ENCODE peak calls at places on chromosome 20, in nine cellular contexts. C, B, A, Z, K, V, I, W and U are unnamed samples.

GRCh38 chr20:21681219-21681931 is 24.1 kb upstream of the PAX1 start:
- DNase-seq in A (no peak), V (no peak), K (no peak), B (no peak), Z (no peak), I (no peak), W (no peak), C (no peak), U (no peak)

GRCh38 chr20:14879020-14879697 is 541.7 kb upstream of the FLRT3 start:
- DNase-seq in W (no peak), Z (peak), K (no peak), C (no peak), V (no peak), B (peak), I (no peak), A (no peak), U (no peak)

GRCh38 chr20:12965880-12966270 is 42.9 kb upstream of the SPTLC3 start:
- DNase-seq in I (no peak), V (no peak), W (no peak), A (no peak), Z (no peak), C (no peak), B (no peak), K (no peak), U (no peak)

GRCh38 chr20:3814928-3815495 is 5.3 kb upstream of the AP5S1 start:
- DNase-seq in Z (no peak), C (no peak), W (no peak), K (no peak), I (no peak), B (no peak), V (no peak), A (no peak), U (no peak)

GRCh38 chr20:11379257-11380011 is 538.3 kb upstream of the BTBD3 start:
- DNase-seq in V (no peak), I (no peak), W (no peak), B (peak), A (no peak), Z (peak), K (no peak), C (no peak), U (no peak)

GRCh38 chr20:4153251-4153650 is 137.9 kb upstream of the RNF24 start:
- DNase-seq in B (no peak), K (no peak), I (peak), C (no peak), Z (no peak), V (no peak), A (no peak), W (no peak), U (no peak)

GRCh38 chr20:16350465-16350864 is 222.8 kb downstream of the KIF16B start:
- DNase-seq in I (no peak), W (no peak), V (no peak), B (no peak), Z (peak), C (no peak), A (no peak), K (no peak), U (no peak)

GRCh38 chr20:2133318-2134183 is 31.9 kb downstream of the STK35 start:
- DNase-seq in V (no peak), A (no peak), W (no peak), Z (peak), C (peak), B (peak), I (no peak), K (no peak), U (no peak)

GRCh38 chr20:3041818-3042504 is 1.5 kb upstream of the GNRH2 start:
- DNase-seq in Z (peak), V (peak), W (no peak), B (peak), A (no peak), C (no peak), K (no peak), I (no peak), U (no peak)